ENCODE peak calls at places on chromosomes 11 and 22, in four cellular contexts. F is endothelial cell of umbilical vein, U is thoracic aorta, X is MM.1S. Z is an unnamed sample.

GRCh38 chr11:129930306-129930705 is 34.9 kb upstream of the NFRKB start:
- DNase-seq in F (peak; percentile 8), U (no peak), X (no peak), Z (no peak)

GRCh38 chr11:74123008-74123448 is 47.8 kb downstream of the C2CD3 start:
- DNase-seq in F (no peak), U (no peak), X (no peak), Z (no peak)

GRCh38 chr11:61769169-61769920 is 16.9 kb downstream of the MYRF start:
- DNase-seq in F (no peak), U (no peak), X (no peak), Z (no peak)

GRCh38 chr22:35540600-35541253 is at the start of gene RASD2:
- DNase-seq in F (no peak), U (no peak), X (peak; percentile 43), Z (peak; percentile 67)

GRCh38 chr11:3836903-3837302 is 3.9 kb downstream of the RHOG start:
- DNase-seq in F (no peak), U (no peak), X (no peak), Z (peak; percentile 47)

GRCh38 chr22:36613958-36614357 is 85.0 kb upstream of the EIF3D start:
- DNase-seq in F (no peak), U (no peak), X (no peak), Z (no peak)

GRCh38 chr11:106076421-106076922 is 675 bp downstream of the KBTBD3 start:
- DNase-seq in F (no peak), U (no peak), X (no peak), Z (no peak)

GRCh38 chr11:131694526-131695424 is 324.4 kb downstream of the NTM start:
- DNase-seq in F (peak; percentile 75), U (peak; percentile 33), X (peak; percentile 65), Z (peak; percentile 86)

GRCh38 chr11:85661972-85662664 is 2.8 kb downstream of the CREBZF start:
- DNase-seq in F (peak; percentile 2), U (no peak), X (no peak), Z (no peak)

GRCh38 chr11:45616802-45617549 is 48.4 kb downstream of the CHST1 start:
- DNase-seq in F (no peak), U (no peak), X (no peak), Z (no peak)

DNA sequence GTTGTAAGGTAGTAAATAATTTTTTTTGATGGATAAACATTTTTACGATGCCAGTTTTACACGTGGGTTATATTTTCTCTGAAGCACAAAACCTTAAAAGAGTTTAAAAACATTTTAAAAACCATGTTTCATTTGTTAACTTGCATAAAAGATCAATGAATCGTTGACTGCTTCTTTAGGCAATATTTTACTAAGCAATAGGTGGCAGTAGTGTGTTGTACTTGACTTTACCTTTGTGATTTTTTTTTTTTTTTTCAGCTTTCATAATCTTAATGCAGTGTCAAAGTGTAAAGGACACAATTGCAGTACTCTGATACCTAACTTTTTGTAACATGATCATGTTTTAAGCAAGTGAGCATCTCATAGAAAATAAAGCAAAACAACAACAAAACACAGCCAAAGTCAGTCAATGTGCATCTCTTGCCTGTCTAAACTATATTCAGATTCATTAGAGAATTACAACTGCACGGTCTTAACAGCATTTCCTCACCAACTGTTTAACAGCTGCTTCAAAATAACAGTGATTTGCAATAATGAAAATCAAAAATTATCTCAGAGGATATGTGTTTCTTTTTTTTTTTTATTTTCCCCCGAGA is 27.7 kb downstream of the DNAJC24 start:
- DNase-seq in F (peak; percentile 39), U (no peak), X (peak; percentile 26), Z (peak; percentile 31)
- TF ChIP-seq CTCF in F (peak; percentile 37), U (peak; percentile 25), X (peak; percentile 54), Z (peak; percentile 23)

GRCh38 chr11:70761906-70762196 is 363.5 kb downstream of the CTTN start:
- DNase-seq in F (no peak), U (no peak), X (no peak), Z (no peak)

GRCh38 chr11:70760416-70761020 is 362.2 kb downstream of the CTTN start:
- DNase-seq in F (no peak), U (no peak), X (no peak), Z (no peak)

GRCh38 chr11:70759846-70760245 is 361.5 kb downstream of the CTTN start:
- DNase-seq in F (no peak), U (no peak), X (no peak), Z (no peak)

GRCh38 chr11:70762810-70763209 is 364.5 kb downstream of the CTTN start:
- DNase-seq in F (no peak), U (no peak), X (no peak), Z (no peak)

DNA sequence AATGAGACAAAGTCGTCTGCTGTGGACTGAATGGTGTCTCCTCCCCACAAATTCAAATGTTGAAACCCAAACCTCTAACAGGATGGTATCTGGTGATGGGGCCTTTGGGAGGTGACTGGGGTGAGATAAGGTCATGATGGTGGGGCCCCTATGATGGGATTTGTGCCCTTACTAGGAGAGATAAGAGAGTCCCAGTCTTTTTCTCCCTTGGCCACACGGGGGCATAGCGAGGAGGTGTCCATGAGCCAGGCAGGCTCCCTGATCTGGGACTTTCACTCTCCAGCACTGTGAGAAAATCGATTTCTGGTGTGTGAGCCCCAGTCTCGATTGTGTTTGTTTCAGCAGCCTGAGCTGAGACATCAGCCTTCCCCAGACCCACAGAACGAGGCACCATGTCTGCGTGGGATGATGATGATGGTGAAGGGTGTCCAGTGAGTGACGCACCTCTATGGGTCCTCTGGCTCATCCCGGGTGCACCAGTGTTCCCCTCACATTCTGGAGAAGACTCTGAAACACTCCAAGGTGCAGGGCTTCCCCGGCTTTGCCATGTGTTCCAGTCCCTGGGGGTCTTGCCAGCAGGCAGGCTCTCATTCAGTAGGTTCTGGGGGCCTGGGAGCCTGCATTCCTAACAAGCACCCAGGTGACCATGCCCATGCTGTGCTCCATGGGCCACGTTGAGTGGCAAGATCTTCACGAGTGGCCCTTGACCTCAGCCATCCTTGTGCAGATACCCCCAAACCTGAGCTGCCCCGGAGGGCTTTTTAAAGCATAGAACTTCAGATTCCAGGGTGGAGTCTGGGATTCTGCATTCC is 363.0 kb downstream of the CTTN start:
- DNase-seq in F (no peak), U (no peak), X (no peak), Z (no peak)
- TF ChIP-seq CTCF in F (no peak), U (no peak), X (peak; percentile 28), Z (no peak)

GRCh38 chr22:46382524-46382923 is 47.0 kb downstream of the TRMU start:
- DNase-seq in F (no peak), U (no peak), X (no peak), Z (no peak)

GRCh38 chr22:46388647-46389046 is 53.1 kb downstream of the TRMU start:
- DNase-seq in F (no peak), U (no peak), X (no peak), Z (no peak)

GRCh38 chr22:46387748-46388147 is 52.2 kb downstream of the TRMU start:
- DNase-seq in F (no peak), U (no peak), X (no peak), Z (no peak)

GRCh38 chr22:46389081-46389480 is 53.6 kb downstream of the TRMU start:
- DNase-seq in F (no peak), U (no peak), X (no peak), Z (no peak)

GRCh38 chr22:46386312-46386711 is 50.8 kb downstream of the TRMU start:
- DNase-seq in F (no peak), U (no peak), X (no peak), Z (no peak)
- TF ChIP-seq CTCF in F (no peak), U (no peak), X (no peak), Z (no peak)

DNA sequence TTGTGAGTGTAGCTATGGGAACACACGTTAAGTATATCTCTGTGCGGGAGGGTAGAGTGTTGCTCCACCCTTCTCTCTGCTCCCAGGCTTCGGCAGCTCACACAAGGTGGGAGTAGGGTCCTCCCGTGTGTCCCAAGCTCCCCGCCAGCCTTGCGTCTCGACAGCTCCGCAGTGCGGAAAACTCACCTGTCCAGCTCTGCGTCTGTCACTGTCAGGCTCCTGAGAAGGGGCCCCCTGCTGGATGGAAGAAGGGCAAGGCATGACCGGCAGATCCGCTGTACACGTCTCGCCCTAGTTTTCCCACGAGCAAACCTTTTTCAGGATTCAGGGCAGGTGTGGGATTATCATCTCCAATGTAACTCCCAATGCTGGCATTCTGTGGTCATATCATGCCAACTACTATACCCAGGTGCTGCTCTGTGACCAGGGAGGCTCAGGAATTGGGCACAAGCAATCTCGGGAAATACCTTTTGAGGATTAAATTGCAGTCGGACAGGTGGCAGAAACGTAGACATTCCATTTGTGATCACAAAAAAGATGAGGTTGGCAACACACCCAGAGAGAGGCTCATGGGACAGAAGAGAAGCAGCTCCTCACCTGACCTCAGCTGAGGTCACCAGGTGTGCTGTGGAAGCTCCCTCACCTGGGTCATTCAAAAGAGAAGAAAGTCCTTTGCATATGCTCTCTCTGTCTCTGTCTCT is 314.0 kb upstream of the B3GAT1 start:
- DNase-seq in F (no peak), U (no peak), X (no peak), Z (no peak)
- TF ChIP-seq CTCF in F (no peak), U (no peak), X (peak; percentile 14), Z (no peak)

Z was measured in GM13976.